ENCODE peak calls at places on chromosomes 7 and 10, in eight cellular contexts. M is Right ventricle myocardium inferior; B is naive B cell; O is fibroblast of mammary gland; X is left ventricle myocardium inferior; H is stimulated activated naive B cell treated with anti-CD40 and anti-IgM and Interleukin-4, amounts not matched to agents 10 μg/mL and 1 μg/mL and 100 μg/mL, for 72 hours; U is mesothelial cell of epicardium; V is DMS53. Q is an unnamed sample.

GRCh38 chr10:132331956-132332749 is at the start of gene LRRC27:
- DNase-seq in M (peak; percentile 99), B (peak; percentile 100), O (peak; percentile 95), X (peak; percentile 99), H (peak; percentile 99), U (peak; percentile 100), V (peak; percentile 98), Q (peak; percentile 100)

GRCh38 chr7:128270799-128271411 is 29.8 kb downstream of the LEP start:
- DNase-seq in M (no peak), B (no peak), O (no peak), X (peak; percentile 27), H (no peak), U (no peak), V (peak; percentile 77), Q (peak; percentile 69)

GRCh38 chr7:138958026-138958956 is 22.9 kb downstream of the KIAA1549 start:
- DNase-seq in M (no peak), B (no peak), O (no peak), X (no peak), H (no peak), U (no peak), V (no peak), Q (no peak)

GRCh38 chr7:4268040-4268965 is 413.8 kb upstream of the FOXK1 start:
- DNase-seq in M (no peak), B (no peak), O (no peak), X (no peak), H (no peak), U (no peak), V (no peak), Q (no peak)

GRCh38 chr7:154911862-154912261 is 91.1 kb downstream of the PAXIP1 start:
- DNase-seq in M (no peak), B (no peak), O (no peak), X (no peak), H (no peak), U (no peak), V (no peak), Q (no peak)

GRCh38 chr10:122911889-122912484 is 1.6 kb downstream of the FAM24A start:
- DNase-seq in M (no peak), B (peak; percentile 24), O (peak; percentile 50), X (no peak), H (peak; percentile 4), U (peak; percentile 43), V (peak; percentile 17), Q (no peak)

GRCh38 chr10:111113961-111114830 is 37.4 kb downstream of the ADRA2A start:
- DNase-seq in M (no peak), B (no peak), O (peak; percentile 26), X (no peak), H (no peak), U (no peak), V (no peak), Q (no peak)

GRCh38 chr10:125155101-125155500 is 5.3 kb downstream of the CTBP2 start:
- DNase-seq in M (no peak), B (no peak), O (no peak), X (no peak), H (no peak), U (no peak), V (no peak), Q (no peak)

GRCh38 chr7:158650821-158651225 is 53.8 kb downstream of the NCAPG2 start:
- DNase-seq in M (no peak), B (no peak), O (peak; percentile 96), X (no peak), H (no peak), U (no peak), V (no peak), Q (no peak)

GRCh38 chr7:43105521-43106120 is 6.8 kb upstream of the HECW1 start:
- DNase-seq in M (no peak), B (no peak), O (peak; percentile 76), X (no peak), H (no peak), U (no peak), V (peak; percentile 17), Q (no peak)

GRCh38 chr7:129468087-129468486 is 33.9 kb downstream of the STRIP2 start:
- DNase-seq in M (no peak), B (no peak), O (no peak), X (no peak), H (no peak), U (no peak), V (no peak), Q (no peak)

GRCh38 chr10:113680172-113681111 is 730 bp downstream of the CASP7 start:
- DNase-seq in M (peak; percentile 69), B (peak; percentile 49), O (peak; percentile 74), X (peak; percentile 30), H (peak; percentile 82), U (no peak), V (peak; percentile 85), Q (peak; percentile 83)

GRCh38 chr7:79820387-79820786 is 314.2 kb upstream of the GNAI1 start:
- DNase-seq in M (peak; percentile 77), B (no peak), O (peak; percentile 53), X (peak; percentile 55), H (no peak), U (peak; percentile 53), V (peak; percentile 94), Q (peak; percentile 47)

GRCh38 chr10:64574371-64574770 is 1053.2 kb downstream of the REEP3 start:
- DNase-seq in M (no peak), B (no peak), O (no peak), X (no peak), H (no peak), U (peak; percentile 28), V (peak; percentile 67), Q (no peak)

GRCh38 chr10:15254808-15255655 is 86.5 kb upstream of the NMT2 start:
- DNase-seq in M (no peak), B (no peak), O (no peak), X (no peak), H (peak; percentile 24), U (no peak), V (no peak), Q (no peak)

GRCh38 chr10:70672993-70673928 is 955 bp downstream of the ADAMTS14 start:
- DNase-seq in M (no peak), B (no peak), O (peak; percentile 78), X (peak; percentile 53), H (no peak), U (no peak), V (peak; percentile 30), Q (no peak)

GRCh38 chr10:115402690-115403089 is 309.5 kb downstream of the ATRNL1 start:
- DNase-seq in M (no peak), B (no peak), O (peak; percentile 64), X (no peak), H (no peak), U (no peak), V (no peak), Q (no peak)

GRCh38 chr10:109588259-109588658 is 335.1 kb downstream of the XPNPEP1 start:
- DNase-seq in M (no peak), B (no peak), O (no peak), X (no peak), H (no peak), U (no peak), V (no peak), Q (no peak)

GRCh38 chr10:70966848-70967553 is 78.6 kb upstream of the PCBD1 start:
- DNase-seq in M (no peak), B (no peak), O (no peak), X (no peak), H (no peak), U (no peak), V (no peak), Q (peak; percentile 35)